ENCODE peak calls at places on chromosomes 6 and 20, in five cellular contexts. F is activated CD4-positive, CD25-positive, alpha-beta regulatory T cell; G is uterus; M is HepG2; X is LHCN-M2. H is an unnamed sample.

GRCh38 chr6:136920858-136921520 is 1.1 kb upstream of the SLC35D3 start:
- DNase-seq in F (no peak), G (no peak), M (no peak), X (no peak), H (no peak)

GRCh38 chr20:63158352-63158751 is 57.6 kb downstream of the YTHDF1 start:
- DNase-seq in F (no peak), G (no peak), M (no peak), X (no peak), H (no peak)

GRCh38 chr6:105374010-105374420 is 28.9 kb downstream of the PREP start:
- DNase-seq in F (no peak), G (no peak), M (peak), X (peak), H (no peak)

GRCh38 chr6:26025047-26025893 is 62.0 kb upstream of the HFE start:
- DNase-seq in F (no peak), G (no peak), M (peak), X (peak), H (no peak)

GRCh38 chr6:113857565-113858066 is 471 bp downstream of the MARCKS start:
- DNase-seq in F (no peak), G (peak), M (no peak), X (no peak), H (no peak)

GRCh38 chr6:215335-216034 is 76.8 kb upstream of the DUSP22 start:
- DNase-seq in F (peak), G (no peak), M (no peak), X (peak), H (no peak)

GRCh38 chr6:158160932-158161539 is 7.0 kb downstream of the SERAC1 start:
- DNase-seq in F (no peak), G (no peak), M (no peak), X (no peak), H (no peak)

GRCh38 chr20:45470262-45470931 is 844 bp downstream of the WFDC2 start:
- DNase-seq in F (no peak), G (peak), M (no peak), X (peak), H (no peak)

GRCh38 chr6:70180183-70180903 is 122.5 kb downstream of the COL9A1 start:
- DNase-seq in F (no peak), G (no peak), M (no peak), X (no peak), H (no peak)

GRCh38 chr20:4949833-4950178 is 51.5 kb downstream of the SLC23A2 start:
- DNase-seq in F (no peak), G (no peak), M (peak), X (no peak), H (no peak)

GRCh38 chr6:134744301-134744700 is 205.6 kb downstream of the ALDH8A1 start:
- DNase-seq in F (no peak), G (no peak), M (no peak), X (no peak), H (no peak)

GRCh38 chr6:31128093-31128676 is 7.9 kb upstream of the CDSN start:
- DNase-seq in F (peak), G (peak), M (peak), X (peak), H (peak)

GRCh38 chr6:139765825-139766285 is 391.4 kb upstream of the CITED2 start:
- DNase-seq in F (no peak), G (no peak), M (peak), X (peak), H (no peak)

GRCh38 chr6:56259682-56260081 is 12.3 kb upstream of the COL21A1 start:
- DNase-seq in F (no peak), G (no peak), M (no peak), X (peak), H (no peak)

GRCh38 chr20:32965581-32966373 is 38.5 kb downstream of the SUN5 start:
- DNase-seq in F (no peak), G (no peak), M (no peak), X (no peak), H (peak)

GRCh38 chr6:125528614-125529013 is 220.8 kb upstream of the HEY2 start:
- DNase-seq in F (no peak), G (no peak), M (no peak), X (no peak), H (no peak)

GRCh38 chr6:42896178-42896719 is 16.8 kb downstream of the RPL7L1 start:
- DNase-seq in F (no peak), G (no peak), M (no peak), X (no peak), H (no peak)

GRCh38 chr6:14130431-14131075 is 13.0 kb downstream of the CD83 start:
- DNase-seq in F (no peak), G (no peak), M (no peak), X (peak), H (no peak)

GRCh38 chr6:4573958-4574481 is 202.2 kb upstream of the CDYL start:
- DNase-seq in F (no peak), G (no peak), M (no peak), X (no peak), H (no peak)

GRCh38 chr20:14064333-14064732 is 69.0 kb downstream of the MACROD2 start:
- DNase-seq in F (no peak), G (no peak), M (no peak), X (no peak), H (no peak)

GRCh38 chr6:10528170-10528981 is 7.2 kb downstream of the GCNT2 start:
- DNase-seq in F (no peak), G (no peak), M (peak), X (no peak), H (no peak)

GRCh38 chr20:20489623-20490341 is 121.9 kb downstream of the INSM1 start:
- DNase-seq in F (no peak), G (no peak), M (no peak), X (no peak), H (no peak)

GRCh38 chr6:45757443-45758121 is 258.1 kb downstream of the CLIC5 start:
- DNase-seq in F (no peak), G (no peak), M (no peak), X (no peak), H (no peak)

GRCh38 chr6:123925360-123925759 is 121.7 kb downstream of the NKAIN2 start:
- DNase-seq in F (no peak), G (no peak), M (no peak), X (peak), H (no peak)

GRCh38 chr20:63461364-63461763 is 11.1 kb downstream of the KCNQ2 start:
- DNase-seq in F (no peak), G (no peak), M (no peak), X (no peak), H (no peak)

GRCh38 chr6:110939429-110939828 is 19.1 kb upstream of the GTF3C6 start:
- DNase-seq in F (no peak), G (no peak), M (no peak), X (no peak), H (no peak)

GRCh38 chr6:29653452-29654038 is 3.3 kb upstream of the MOG start:
- DNase-seq in F (no peak), G (no peak), M (peak), X (peak), H (no peak)

GRCh38 chr6:29524444-29524843 is 35.1 kb downstream of the UBD start:
- DNase-seq in F (no peak), G (no peak), M (no peak), X (no peak), H (no peak)